ENCODE peak calls at places on chromosomes 4 and X, in seven cellular contexts. One of them, this sample, is unnamed.

GRCh38 chr4:15336410-15337184 is 91.2 kb upstream of the C1QTNF7 start:
- DNase-seq in K562: no peak
- DNase-seq in H1: no peak
- DNase-seq in GM12878: no peak
- DNase-seq in HepG2: no peak
- DNase-seq in endothelial cell of umbilical vein: no peak
- DNase-seq in SK-N-SH: no peak
- DNase-seq in this sample: no peak

GRCh38 chrX:119646515-119646914 is 40.3 kb upstream of the NKRF start:
- DNase-seq in HepG2: no peak
- DNase-seq in H1: no peak
- DNase-seq in endothelial cell of umbilical vein: no peak
- DNase-seq in K562: no peak
- DNase-seq in SK-N-SH: no peak
- DNase-seq in GM12878: no peak
- DNase-seq in this sample: no peak

GRCh38 chrX:16196829-16197228 is 29.5 kb downstream of the MAGEB17 start:
- DNase-seq in GM12878: no peak
- DNase-seq in SK-N-SH: no peak
- DNase-seq in K562: peak
- DNase-seq in H1: no peak
- DNase-seq in endothelial cell of umbilical vein: no peak
- DNase-seq in HepG2: no peak
- DNase-seq in this sample: no peak

GRCh38 chr4:155241225-155241624 is 32.8 kb downstream of the NPY2R start:
- DNase-seq in endothelial cell of umbilical vein: no peak
- DNase-seq in SK-N-SH: no peak
- DNase-seq in H1: no peak
- DNase-seq in K562: no peak
- DNase-seq in GM12878: no peak
- DNase-seq in HepG2: no peak
- DNase-seq in this sample: no peak

GRCh38 chrX:22699591-22700091 is 300.1 kb upstream of the DDX53 start:
- DNase-seq in SK-N-SH: no peak
- DNase-seq in H1: no peak
- DNase-seq in HepG2: no peak
- DNase-seq in GM12878: no peak
- DNase-seq in K562: no peak
- DNase-seq in endothelial cell of umbilical vein: peak
- DNase-seq in this sample: peak

GRCh38 chr4:62953752-62954151 is 1455.5 kb downstream of the TECRL start:
- DNase-seq in endothelial cell of umbilical vein: no peak
- DNase-seq in SK-N-SH: no peak
- DNase-seq in K562: no peak
- DNase-seq in HepG2: no peak
- DNase-seq in H1: no peak
- DNase-seq in GM12878: no peak
- DNase-seq in this sample: no peak

GRCh38 chrX:40047485-40047884 is 50.3 kb downstream of the BCOR start:
- DNase-seq in SK-N-SH: no peak
- DNase-seq in HepG2: no peak
- DNase-seq in H1: no peak
- DNase-seq in K562: no peak
- DNase-seq in endothelial cell of umbilical vein: no peak
- DNase-seq in GM12878: no peak
- DNase-seq in this sample: no peak

GRCh38 chr4:176879370-176880116 is 86.8 kb upstream of the VEGFC start:
- DNase-seq in SK-N-SH: no peak
- DNase-seq in K562: no peak
- DNase-seq in H1: no peak
- DNase-seq in endothelial cell of umbilical vein: no peak
- DNase-seq in HepG2: no peak
- DNase-seq in GM12878: no peak
- DNase-seq in this sample: no peak

GRCh38 chr4:81472249-81473085 is 760 bp upstream of the RASGEF1B start:
- DNase-seq in SK-N-SH: peak
- DNase-seq in GM12878: peak
- DNase-seq in H1: no peak
- DNase-seq in HepG2: peak
- DNase-seq in endothelial cell of umbilical vein: no peak
- DNase-seq in K562: no peak
- DNase-seq in this sample: no peak

GRCh38 chrX:139831017-139831416 is 101.8 kb downstream of the ATP11C start:
- DNase-seq in H1: no peak
- DNase-seq in K562: no peak
- DNase-seq in endothelial cell of umbilical vein: no peak
- DNase-seq in GM12878: no peak
- DNase-seq in HepG2: no peak
- DNase-seq in SK-N-SH: no peak
- DNase-seq in this sample: no peak

GRCh38 chrX:97639526-97639925 is 755.8 kb downstream of the RPA4 start:
- DNase-seq in SK-N-SH: no peak
- DNase-seq in HepG2: no peak
- DNase-seq in GM12878: no peak
- DNase-seq in H1: peak
- DNase-seq in endothelial cell of umbilical vein: no peak
- DNase-seq in K562: no peak
- DNase-seq in this sample: no peak

GRCh38 chr4:70892086-70892769 is 9.9 kb upstream of the MOB1B start:
- DNase-seq in GM12878: no peak
- DNase-seq in K562: peak
- DNase-seq in HepG2: no peak
- DNase-seq in SK-N-SH: no peak
- DNase-seq in H1: no peak
- DNase-seq in endothelial cell of umbilical vein: no peak
- DNase-seq in this sample: peak

GRCh38 chrX:103758555-103758954 is 18.1 kb upstream of the PLP1 start:
- DNase-seq in SK-N-SH: no peak
- DNase-seq in HepG2: no peak
- DNase-seq in K562: no peak
- DNase-seq in endothelial cell of umbilical vein: no peak
- DNase-seq in GM12878: no peak
- DNase-seq in H1: no peak
- DNase-seq in this sample: no peak
- TF ChIP-seq POLR2AphosphoS5 in SK-N-SH: no peak
- TF ChIP-seq POLR2AphosphoS5 in HepG2: no peak
- TF ChIP-seq POLR2AphosphoS5 in K562: no peak
- TF ChIP-seq POLR2AphosphoS5 in endothelial cell of umbilical vein: no peak
- TF ChIP-seq POLR2AphosphoS5 in GM12878: no peak
- TF ChIP-seq POLR2AphosphoS5 in H1: no peak
- TF ChIP-seq POLR2AphosphoS5 in this sample: no peak

GRCh38 chr4:3481113-3481531 is 18.0 kb downstream of the DOK7 start:
- DNase-seq in SK-N-SH: no peak
- DNase-seq in endothelial cell of umbilical vein: no peak
- DNase-seq in GM12878: no peak
- DNase-seq in K562: no peak
- DNase-seq in HepG2: no peak
- DNase-seq in H1: no peak
- DNase-seq in this sample: no peak
- H3K9ac ChIP-seq in SK-N-SH: no peak
- H3K9ac ChIP-seq in endothelial cell of umbilical vein: no peak
- H3K9ac ChIP-seq in GM12878: no peak
- H3K9ac ChIP-seq in K562: no peak
- H3K9ac ChIP-seq in HepG2: no peak
- H3K9ac ChIP-seq in H1: no peak
- H3K9ac ChIP-seq in this sample: no peak

DNA sequence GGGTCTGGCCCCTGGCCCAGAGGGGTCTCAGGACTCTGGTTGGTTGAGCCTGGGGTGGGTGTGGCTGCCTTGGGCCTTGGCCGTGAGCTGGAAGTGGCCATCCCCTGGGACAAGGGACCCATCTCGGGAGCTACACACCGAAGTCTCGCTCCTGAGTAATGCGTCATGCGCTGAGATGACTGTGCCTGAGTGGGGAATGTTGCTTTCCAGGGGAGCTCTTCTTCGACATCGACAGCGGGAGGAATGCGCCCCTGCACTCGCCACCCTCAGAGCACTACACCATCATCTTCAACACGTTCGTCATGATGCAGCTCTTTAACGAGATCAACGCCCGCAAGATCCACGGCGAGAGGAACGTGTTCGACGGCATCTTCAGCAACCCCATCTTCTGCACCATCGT is 38.5 kb downstream of the CCNQ start:
- DNase-seq in HepG2: no peak
- DNase-seq in endothelial cell of umbilical vein: no peak
- DNase-seq in K562: no peak
- DNase-seq in H1: no peak
- DNase-seq in SK-N-SH: no peak
- DNase-seq in GM12878: no peak
- DNase-seq in this sample: no peak
- H3K27ac ChIP-seq in HepG2: no peak
- H3K27ac ChIP-seq in endothelial cell of umbilical vein: no peak
- H3K27ac ChIP-seq in K562: no peak
- H3K27ac ChIP-seq in H1: no peak
- H3K27ac ChIP-seq in SK-N-SH: no peak
- H3K27ac ChIP-seq in GM12878: no peak
- H3K27ac ChIP-seq in this sample: no peak

DNA sequence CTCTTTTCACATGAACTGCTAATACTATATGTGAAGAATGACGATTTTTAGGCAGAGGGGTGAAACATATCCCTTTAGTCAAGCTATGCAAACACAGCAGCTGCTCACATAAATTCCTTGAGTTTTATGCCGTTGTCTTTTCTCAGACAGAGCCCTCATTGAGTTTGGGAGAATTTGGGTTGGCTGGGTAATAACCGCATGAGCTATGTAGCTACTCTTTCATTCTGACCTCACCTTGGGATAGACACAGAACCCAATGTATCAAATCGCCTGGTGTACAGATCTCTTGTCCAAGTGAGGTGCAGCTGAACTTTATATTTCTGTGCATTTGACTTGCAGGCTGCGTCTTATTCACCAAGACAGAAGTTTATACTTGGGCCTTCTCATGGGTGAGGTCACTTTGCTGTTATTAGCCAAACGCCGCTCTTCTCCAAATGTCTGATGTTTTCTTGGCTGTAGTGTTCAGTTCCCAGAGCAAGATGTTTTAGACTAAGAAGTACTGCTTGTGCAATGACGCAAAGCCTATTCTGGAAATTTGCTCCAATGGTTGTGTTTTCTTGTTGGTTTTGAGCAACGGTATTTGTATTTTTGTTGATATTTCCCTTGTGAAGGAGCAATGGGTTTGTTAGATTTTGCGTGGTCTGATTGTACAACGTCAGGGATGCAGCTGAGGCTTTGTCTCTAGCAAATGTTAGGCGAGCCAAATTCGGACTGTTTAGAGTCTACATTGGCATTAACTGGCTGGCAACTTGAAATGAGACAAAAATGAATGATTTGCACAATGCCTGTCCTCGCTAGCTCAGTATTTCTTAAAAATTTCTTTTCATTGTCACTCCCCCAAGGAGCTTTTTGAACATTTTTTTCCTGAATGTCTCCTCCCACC is 11.2 kb upstream of the SPARCL1 start:
- DNase-seq in HepG2: no peak
- DNase-seq in K562: no peak
- DNase-seq in SK-N-SH: no peak
- DNase-seq in H1: no peak
- DNase-seq in GM12878: no peak
- DNase-seq in endothelial cell of umbilical vein: no peak
- DNase-seq in this sample: no peak
- TF ChIP-seq POLR2AphosphoS5 in HepG2: no peak
- TF ChIP-seq POLR2AphosphoS5 in K562: no peak
- TF ChIP-seq POLR2AphosphoS5 in SK-N-SH: no peak
- TF ChIP-seq POLR2AphosphoS5 in H1: no peak
- TF ChIP-seq POLR2AphosphoS5 in GM12878: no peak
- TF ChIP-seq POLR2AphosphoS5 in endothelial cell of umbilical vein: no peak
- TF ChIP-seq POLR2AphosphoS5 in this sample: no peak

GRCh38 chr4:138242830-138243149 is 641 bp upstream of the SLC7A11 start:
- DNase-seq in HepG2: no peak
- DNase-seq in K562: no peak
- DNase-seq in SK-N-SH: no peak
- DNase-seq in endothelial cell of umbilical vein: no peak
- DNase-seq in GM12878: no peak
- DNase-seq in H1: no peak
- DNase-seq in this sample: no peak
- H3K9ac ChIP-seq in HepG2: peak
- H3K9ac ChIP-seq in K562: peak
- H3K9ac ChIP-seq in SK-N-SH: peak
- H3K9ac ChIP-seq in endothelial cell of umbilical vein: peak
- H3K9ac ChIP-seq in GM12878: peak
- H3K9ac ChIP-seq in H1: no peak
- H3K9ac ChIP-seq in this sample: peak

GRCh38 chr4:675036-675804 is 878 bp downstream of the MYL5 start:
- DNase-seq in SK-N-SH: peak
- DNase-seq in GM12878: no peak
- DNase-seq in endothelial cell of umbilical vein: no peak
- DNase-seq in H1: no peak
- DNase-seq in K562: no peak
- DNase-seq in HepG2: no peak
- DNase-seq in this sample: no peak

GRCh38 chr4:675980-676870 is 1.9 kb downstream of the MYL5 start:
- DNase-seq in SK-N-SH: no peak
- DNase-seq in HepG2: no peak
- DNase-seq in endothelial cell of umbilical vein: no peak
- DNase-seq in H1: no peak
- DNase-seq in K562: peak
- DNase-seq in GM12878: no peak
- DNase-seq in this sample: no peak

GRCh38 chr4:673349-674091 is 556 bp downstream of the ATP5ME start:
- DNase-seq in SK-N-SH: no peak
- DNase-seq in K562: peak
- DNase-seq in endothelial cell of umbilical vein: peak
- DNase-seq in HepG2: peak
- DNase-seq in H1: no peak
- DNase-seq in GM12878: no peak
- DNase-seq in this sample: no peak

GRCh38 chr4:676871-677235 is 2.5 kb downstream of the MYL5 start:
- DNase-seq in K562: no peak
- DNase-seq in H1: no peak
- DNase-seq in endothelial cell of umbilical vein: no peak
- DNase-seq in SK-N-SH: no peak
- DNase-seq in GM12878: no peak
- DNase-seq in HepG2: no peak
- DNase-seq in this sample: no peak

GRCh38 chr4:674172-675035 is at the start of the genes ATP5ME and MYL5:
- DNase-seq in GM12878: peak
- DNase-seq in endothelial cell of umbilical vein: peak
- DNase-seq in K562: peak
- DNase-seq in H1: peak
- DNase-seq in HepG2: peak
- DNase-seq in SK-N-SH: peak
- DNase-seq in this sample: peak
- H3K27ac ChIP-seq in GM12878: peak
- H3K27ac ChIP-seq in endothelial cell of umbilical vein: peak
- H3K27ac ChIP-seq in K562: peak
- H3K27ac ChIP-seq in H1: peak
- H3K27ac ChIP-seq in HepG2: peak
- H3K27ac ChIP-seq in SK-N-SH: peak
- H3K27ac ChIP-seq in this sample: peak

GRCh38 chr4:165207431-165208321 is at the start of gene KLHL2:
- DNase-seq in SK-N-SH: peak
- DNase-seq in GM12878: no peak
- DNase-seq in H1: peak
- DNase-seq in K562: peak
- DNase-seq in HepG2: peak
- DNase-seq in endothelial cell of umbilical vein: peak
- DNase-seq in this sample: no peak
- TF ChIP-seq POLR2AphosphoS5 in SK-N-SH: no peak
- TF ChIP-seq POLR2AphosphoS5 in GM12878: no peak
- TF ChIP-seq POLR2AphosphoS5 in H1: peak
- TF ChIP-seq POLR2AphosphoS5 in K562: no peak
- TF ChIP-seq POLR2AphosphoS5 in HepG2: no peak
- TF ChIP-seq POLR2AphosphoS5 in endothelial cell of umbilical vein: peak
- TF ChIP-seq POLR2AphosphoS5 in this sample: no peak